ENCODE peak calls at places on chromosomes 3 and 15, in ten cellular contexts. E is CD8-positive, alpha-beta memory T cell; F is CD8-positive, alpha-beta T cell; U is ovary; T is upper lobe of left lung; Y is trophoblast cell; O is stomach; J is HCT116; L is transverse colon; A is psoas muscle. M is an unnamed sample. For H3K9me3, the result is how much of the 10 kb centered on the place peaks cover.

GRCh38 chr15:38714309-38715072 is 149.9 kb upstream of the RASGRP1 start:
- DNase-seq in E (no peak), F (no peak), U (no peak), T (no peak), Y (peak), O (no peak), J (no peak), L (no peak), A (no peak), M (peak)

GRCh38 chr3:123194552-123194951 is 7.2 kb upstream of the SEC22A start:
- DNase-seq in E (no peak), F (no peak), U (no peak), T (peak), Y (peak), O (peak), J (peak), L (peak), A (no peak), M (peak)

GRCh38 chr3:153602801-153603200 is 440.8 kb downstream of the RAP2B start:
- DNase-seq in E (no peak), F (no peak), U (no peak), T (no peak), Y (no peak), O (no peak), J (no peak), L (no peak), A (no peak), M (no peak)

GRCh38 chr3:152436707-152437615 is 168.2 kb downstream of the MBNL1 start:
- DNase-seq in E (no peak), F (no peak), U (no peak), T (no peak), Y (no peak), O (no peak), J (no peak), L (no peak), A (no peak), M (no peak)

GRCh38 chr3:95654567-95655362 is 1159.6 kb upstream of the EPHA6 start:
- DNase-seq in E (no peak), F (no peak), U (no peak), T (no peak), Y (no peak), O (no peak), J (no peak), L (no peak), A (no peak), M (no peak)

GRCh38 chr3:124658270-124658669 is 72.0 kb upstream of the UMPS start:
- DNase-seq in E (no peak), F (no peak), U (no peak), T (no peak), Y (no peak), O (no peak), J (no peak), L (no peak), A (no peak), M (no peak)

GRCh38 chr15:71469393-71469792 is 341.0 kb upstream of the NR2E3 start:
- DNase-seq in E (no peak), F (no peak), U (no peak), T (no peak), Y (peak), O (no peak), J (no peak), L (no peak), A (no peak), M (no peak)

GRCh38 chr3:149114458-149114857 is 15.0 kb upstream of the HPS3 start:
- DNase-seq in E (no peak), F (no peak), U (no peak), T (no peak), Y (no peak), O (no peak), J (no peak), L (no peak), A (no peak), M (no peak)

GRCh38 chr15:70796516-70797310 is 33.4 kb upstream of the UACA start:
- DNase-seq in E (no peak), F (no peak), U (no peak), T (no peak), Y (no peak), O (no peak), J (no peak), L (no peak), A (no peak), M (no peak)

GRCh38 chr15:31262901-31263671 is 63.5 kb upstream of the KLF13 start:
- DNase-seq in E (no peak), F (no peak), U (no peak), T (peak), Y (peak), O (peak), J (no peak), L (peak), A (no peak), M (no peak)

GRCh38 chr3:58349792-58350626 is 17.3 kb downstream of the PXK start:
- DNase-seq in E (no peak), F (no peak), U (no peak), T (peak), Y (peak), O (peak), J (no peak), L (no peak), A (no peak), M (no peak)

GRCh38 chr3:129592362-129593150 is 13.9 kb downstream of the PLXND1 start:
- DNase-seq in E (no peak), F (no peak), U (peak), T (peak), Y (peak), O (no peak), J (no peak), L (peak), A (peak), M (peak)

GRCh38 chr15:36970522-36970921 is 129.8 kb downstream of the MEIS2 start:
- DNase-seq in E (no peak), F (no peak), U (no peak), T (no peak), Y (no peak), O (no peak), J (no peak), L (no peak), A (no peak), M (peak)

GRCh38 chr3:32184187-32184730 is 54.2 kb upstream of the CMTM8 start:
- DNase-seq in E (no peak), F (no peak), U (no peak), T (no peak), Y (no peak), O (no peak), J (no peak), L (no peak), A (no peak), M (no peak)

GRCh38 chr3:10247679-10248183 is 528 bp upstream of the TATDN2 start:
- DNase-seq in E (no peak), F (no peak), U (no peak), T (no peak), Y (no peak), O (no peak), J (no peak), L (no peak), A (no peak), M (no peak)

GRCh38 chr15:70569718-70570231 is 193.6 kb downstream of the UACA start:
- DNase-seq in E (no peak), F (no peak), U (no peak), T (no peak), Y (no peak), O (no peak), J (peak), L (no peak), A (no peak), M (peak)

GRCh38 chr15:64519897-64520296 is 59.5 kb downstream of the ZNF609 start:
- DNase-seq in E (no peak), F (no peak), U (no peak), T (no peak), Y (no peak), O (no peak), J (no peak), L (no peak), A (no peak), M (no peak)

GRCh38 chr3:56813656-56813965 is 11.9 kb upstream of the ARHGEF3 start:
- DNase-seq in E (no peak), F (no peak), U (no peak), T (no peak), Y (no peak), O (no peak), J (no peak), L (no peak), A (no peak), M (no peak)

GRCh38 chr3:10160925-10161324 is 3.8 kb upstream of the IRAK2 start:
- DNase-seq in E (no peak), F (no peak), U (no peak), T (no peak), Y (no peak), O (no peak), J (no peak), L (no peak), A (no peak), M (no peak)

GRCh38 chr15:76150508-76150907 is 90.7 kb downstream of the TMEM266 start:
- DNase-seq in E (no peak), F (no peak), U (no peak), T (no peak), Y (no peak), O (peak), J (no peak), L (peak), A (peak), M (no peak)

GRCh38 chr3:12175137-12175593 is 16.5 kb upstream of the TIMP4 start:
- DNase-seq in E (no peak), F (no peak), U (no peak), T (no peak), Y (peak), O (no peak), J (no peak), L (no peak), A (no peak), M (no peak)

GRCh38 chr3:32095431-32095830 is 11.0 kb upstream of the GPD1L start:
- DNase-seq in E (no peak), F (no peak), U (no peak), T (no peak), Y (no peak), O (no peak), J (no peak), L (no peak), A (no peak), M (no peak)

GRCh38 chr3:40414270-40414669 is 27.3 kb downstream of the ENTPD3 start:
- DNase-seq in E (no peak), F (no peak), U (no peak), T (peak), Y (no peak), O (no peak), J (no peak), L (no peak), A (no peak), M (no peak)

GRCh38 chr3:54917172-54917571 is 10.7 kb downstream of the LRTM1 start:
- DNase-seq in E (no peak), F (no peak), U (no peak), T (no peak), Y (no peak), O (no peak), J (no peak), L (no peak), A (no peak), M (no peak)

GRCh38 chr3:38634133-38634532 is 15.4 kb downstream of the SCN5A start:
- DNase-seq in E (no peak), F (no peak), U (no peak), T (no peak), Y (peak), O (no peak), J (no peak), L (no peak), A (peak), M (no peak)

GRCh38 chr3:81395739-81396138 is 365.7 kb downstream of the GBE1 start:
- DNase-seq in E (no peak), F (no peak), U (no peak), T (no peak), Y (no peak), O (no peak), J (no peak), L (no peak), A (no peak), M (peak)

GRCh38 chr15:62488383-62488782 is 323.3 kb upstream of the C2CD4B start:
- DNase-seq in E (no peak), F (no peak), U (no peak), T (no peak), Y (no peak), O (no peak), J (no peak), L (no peak), A (no peak), M (no peak)

GRCh38 chr15:62486041-62486440 is 321.0 kb upstream of the C2CD4B start:
- DNase-seq in E (no peak), F (no peak), U (no peak), T (no peak), Y (peak), O (no peak), J (no peak), L (no peak), A (no peak), M (no peak)

GRCh38 chr15:62482715-62483429 is 317.8 kb upstream of the C2CD4B start:
- DNase-seq in E (no peak), F (no peak), U (no peak), T (no peak), Y (peak), O (no peak), J (peak), L (no peak), A (no peak), M (peak)

GRCh38 chr15:62483817-62484216 is 318.7 kb upstream of the C2CD4B start:
- DNase-seq in E (no peak), F (no peak), U (peak), T (no peak), Y (no peak), O (peak), J (no peak), L (peak), A (peak), M (no peak)

GRCh38 chr15:62485170-62485720 is 320.2 kb upstream of the C2CD4B start:
- DNase-seq in E (no peak), F (no peak), U (no peak), T (no peak), Y (no peak), O (no peak), J (no peak), L (no peak), A (no peak), M (no peak)
- H3K9me3 ChIP-seq in E (under half), F (under half), U (under half), T (under half), Y (under half), O (under half), J (under half), L (under half), A (under half), M (under half)

GRCh38 chr15:25235391-25235790 is 203.4 kb downstream of the UBE3A start:
- DNase-seq in E (no peak), F (no peak), U (no peak), T (no peak), Y (no peak), O (no peak), J (no peak), L (no peak), A (no peak), M (no peak)
- H3K9me3 ChIP-seq in E (under half), F (under half), U (under half), T (under half), Y (half or more), O (under half), J (under half), L (under half), A (under half), M (under half)

GRCh38 chr3:83941990-83942710 is 1016.6 kb upstream of the CADM2 start:
- DNase-seq in E (no peak), F (no peak), U (no peak), T (no peak), Y (no peak), O (no peak), J (no peak), L (no peak), A (no peak), M (no peak)
- H3K9me3 ChIP-seq in E (under half), F (under half), U (under half), T (under half), Y (under half), O (under half), J (under half), L (under half), A (under half), M (under half)

GRCh38 chr3:26084629-26085028 is 294.7 kb downstream of the OXSM start:
- DNase-seq in E (no peak), F (no peak), U (no peak), T (no peak), Y (no peak), O (no peak), J (no peak), L (no peak), A (no peak), M (no peak)
- H3K9me3 ChIP-seq in E (under half), F (under half), U (under half), T (under half), Y (under half), O (under half), J (under half), L (under half), A (under half), M (under half)

DNA sequence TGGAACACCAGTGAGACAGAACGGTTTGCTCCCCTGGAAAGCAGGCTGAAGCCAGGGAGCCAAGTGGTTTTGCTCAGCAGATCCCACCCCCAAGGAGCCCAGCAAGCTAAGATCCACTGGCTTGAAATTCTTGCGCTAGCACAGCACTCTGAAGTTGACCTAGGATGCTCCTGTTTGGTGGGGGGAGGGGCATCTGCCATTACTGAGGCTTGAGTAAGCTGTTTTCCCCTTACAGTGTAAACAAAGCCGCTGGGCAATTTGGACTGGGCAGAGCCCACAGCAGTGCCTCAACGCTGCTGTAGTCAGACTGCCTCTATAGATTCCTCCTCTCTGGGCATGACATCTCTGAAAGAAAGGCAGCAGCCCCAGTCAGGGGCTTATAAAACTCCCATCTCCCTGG is 241.4 kb downstream of the GABRB3 start:
- DNase-seq in E (no peak), F (no peak), U (no peak), T (no peak), Y (no peak), O (no peak), J (no peak), L (no peak), A (no peak), M (no peak)
- H3K9me3 ChIP-seq in E (under half), F (under half), U (under half), T (under half), Y (under half), O (under half), J (under half), L (under half), A (under half), M (under half)

GRCh38 chr3:197562398-197563251 is 6.9 kb upstream of the BDH1 start:
- DNase-seq in E (no peak), F (no peak), U (no peak), T (no peak), Y (no peak), O (no peak), J (no peak), L (no peak), A (no peak), M (no peak)

GRCh38 chr3:197561926-197562325 is 6.2 kb upstream of the BDH1 start:
- DNase-seq in E (no peak), F (no peak), U (no peak), T (no peak), Y (no peak), O (no peak), J (no peak), L (no peak), A (no peak), M (no peak)

GRCh38 chr3:197567900-197568685 is 12.3 kb upstream of the BDH1 start:
- DNase-seq in E (no peak), F (no peak), U (no peak), T (no peak), Y (no peak), O (no peak), J (no peak), L (no peak), A (no peak), M (no peak)

GRCh38 chr3:197559662-197560061 is 3.9 kb upstream of the BDH1 start:
- DNase-seq in E (no peak), F (no peak), U (no peak), T (no peak), Y (no peak), O (no peak), J (no peak), L (peak), A (no peak), M (no peak)

GRCh38 chr3:197564097-197564843 is 8.5 kb upstream of the BDH1 start:
- DNase-seq in E (no peak), F (no peak), U (no peak), T (no peak), Y (no peak), O (no peak), J (no peak), L (no peak), A (no peak), M (no peak)
- H3K9me3 ChIP-seq in E (under half), F (under half), U (under half), T (under half), Y (under half), O (under half), J (under half), L (under half), A (under half), M (under half)

GRCh38 chr3:185490241-185490640 is 8.6 kb downstream of the TMEM41A start:
- DNase-seq in E (no peak), F (no peak), U (no peak), T (no peak), Y (no peak), O (no peak), J (no peak), L (no peak), A (no peak), M (no peak)

GRCh38 chr3:185486371-185486770 is 12.5 kb downstream of the TMEM41A start:
- DNase-seq in E (no peak), F (no peak), U (no peak), T (peak), Y (no peak), O (no peak), J (no peak), L (no peak), A (no peak), M (no peak)

GRCh38 chr3:185488465-185488864 is 10.4 kb downstream of the TMEM41A start:
- DNase-seq in E (no peak), F (no peak), U (no peak), T (peak), Y (no peak), O (no peak), J (no peak), L (no peak), A (no peak), M (no peak)

GRCh38 chr3:185484296-185484695 is 14.5 kb downstream of the TMEM41A start:
- DNase-seq in E (no peak), F (no peak), U (no peak), T (no peak), Y (no peak), O (no peak), J (no peak), L (no peak), A (no peak), M (no peak)

GRCh38 chr3:185489462-185489861 is 9.4 kb downstream of the TMEM41A start:
- DNase-seq in E (no peak), F (no peak), U (no peak), T (peak), Y (peak), O (no peak), J (no peak), L (peak), A (no peak), M (peak)
- H3K9me3 ChIP-seq in E (under half), F (under half), U (under half), T (under half), Y (under half), O (under half), J (under half), L (under half), A (under half), M (under half)

GRCh38 chr15:55915876-55916567 is 77.4 kb downstream of the NEDD4 start:
- DNase-seq in E (no peak), F (no peak), U (no peak), T (no peak), Y (peak), O (no peak), J (no peak), L (no peak), A (no peak), M (no peak)

GRCh38 chr15:55916666-55917409 is 76.6 kb downstream of the NEDD4 start:
- DNase-seq in E (no peak), F (no peak), U (no peak), T (no peak), Y (no peak), O (no peak), J (no peak), L (no peak), A (no peak), M (no peak)

GRCh38 chr15:55915221-55915620 is 78.2 kb downstream of the NEDD4 start:
- DNase-seq in E (no peak), F (no peak), U (no peak), T (no peak), Y (no peak), O (no peak), J (no peak), L (no peak), A (no peak), M (no peak)

GRCh38 chr15:55914446-55914845 is 79.0 kb downstream of the NEDD4 start:
- DNase-seq in E (no peak), F (no peak), U (no peak), T (no peak), Y (no peak), O (no peak), J (no peak), L (no peak), A (no peak), M (no peak)

GRCh38 chr15:55917881-55918296 is 75.5 kb downstream of the NEDD4 start:
- DNase-seq in E (no peak), F (no peak), U (no peak), T (no peak), Y (peak), O (peak), J (peak), L (peak), A (no peak), M (peak)
- H3K9me3 ChIP-seq in E (under half), F (under half), U (under half), T (under half), Y (under half), O (under half), J (under half), L (under half), A (under half), M (under half)

GRCh38 chr15:26738996-26739395 is 33.9 kb downstream of the GABRB3 start:
- DNase-seq in E (no peak), F (no peak), U (no peak), T (no peak), Y (no peak), O (no peak), J (no peak), L (no peak), A (no peak), M (no peak)

GRCh38 chr15:26739791-26740190 is 33.1 kb downstream of the GABRB3 start:
- DNase-seq in E (no peak), F (no peak), U (no peak), T (no peak), Y (no peak), O (no peak), J (no peak), L (no peak), A (no peak), M (no peak)

GRCh38 chr15:26744894-26745293 is 28.0 kb downstream of the GABRB3 start:
- DNase-seq in E (no peak), F (no peak), U (no peak), T (no peak), Y (no peak), O (no peak), J (no peak), L (no peak), A (no peak), M (no peak)
- H3K9me3 ChIP-seq in E (under half), F (under half), U (under half), T (under half), Y (under half), O (under half), J (under half), L (under half), A (under half), M (under half)

GRCh38 chr3:6805236-6805635 is 55.7 kb upstream of the GRM7 start:
- DNase-seq in E (no peak), F (no peak), U (no peak), T (no peak), Y (peak), O (no peak), J (no peak), L (no peak), A (no peak), M (no peak)
- H3K9me3 ChIP-seq in E (under half), F (under half), U (under half), T (under half), Y (under half), O (under half), J (under half), L (under half), A (under half), M (under half)